ENCODE peak calls at places on chromosomes 4 and X, in six cellular contexts. M is HCT116, W is HepG2, T is GM12878, L is K562, R is SK-N-SH. J is an unnamed sample.

GRCh38 chr4:83255584-83255983 is 29.0 kb downstream of the COQ2 start:
- DNase-seq in R (no peak), L (no peak), M (peak), W (no peak), T (no peak), J (no peak)

GRCh38 chr4:118325443-118325842 is 27.4 kb downstream of the PRSS12 start:
- DNase-seq in R (no peak), T (no peak), W (no peak), M (no peak), L (no peak), J (no peak)

GRCh38 chr4:25043548-25043947 is 12.8 kb upstream of the LGI2 start:
- DNase-seq in W (no peak), R (no peak), T (no peak), M (no peak), L (no peak), J (no peak)

GRCh38 chrX:55026840-55027239 is 3.9 kb downstream of the ALAS2 start:
- DNase-seq in R (no peak), W (no peak), M (no peak), T (no peak), L (no peak), J (no peak)

GRCh38 chr4:112357453-112357852 is 60.3 kb downstream of the ALPK1 start:
- DNase-seq in T (no peak), R (no peak), M (no peak), W (no peak), L (no peak), J (no peak)

GRCh38 chr4:8045909-8046308 is 106.2 kb upstream of the AFAP1 start:
- DNase-seq in M (no peak), T (no peak), R (no peak), L (no peak), W (no peak), J (no peak)

GRCh38 chr4:145954924-145955339 is 16.3 kb upstream of the ZNF827 start:
- DNase-seq in W (no peak), T (no peak), R (no peak), L (peak), M (peak), J (no peak)

GRCh38 chrX:75303795-75304194 is 29.9 kb downstream of the UPRT start:
- DNase-seq in L (no peak), W (no peak), R (no peak), M (no peak), T (no peak), J (no peak)

GRCh38 chr4:125316391-125316780 is 1.6 kb downstream of the FAT4 start:
- DNase-seq in L (no peak), T (no peak), M (no peak), R (peak), W (no peak), J (no peak)

GRCh38 chr4:115325836-115326235 is 212.4 kb upstream of the NDST4 start:
- DNase-seq in R (no peak), W (no peak), M (no peak), L (no peak), T (no peak), J (no peak)

GRCh38 chr4:103050736-103051436 is 25.7 kb downstream of the SLC9B2 start:
- DNase-seq in L (no peak), R (no peak), W (no peak), M (no peak), T (no peak), J (no peak)

GRCh38 chrX:13223868-13224555 is 95.8 kb downstream of the ATXN3L start:
- DNase-seq in R (no peak), W (peak), T (no peak), L (no peak), M (peak), J (peak)

GRCh38 chr4:93289241-93289640 is 539.3 kb upstream of the ATOH1 start:
- DNase-seq in T (no peak), M (no peak), W (no peak), R (peak), L (no peak), J (no peak)

GRCh38 chrX:104987063-104987462 is 233.4 kb downstream of the TEX13A start:
- DNase-seq in T (no peak), L (no peak), R (no peak), M (no peak), W (no peak), J (no peak)

GRCh38 chr4:116126794-116127193 is 958.6 kb downstream of the TRAM1L1 start:
- DNase-seq in M (no peak), R (no peak), W (no peak), T (no peak), L (no peak), J (no peak)

GRCh38 chr4:32417113-32417704 is 1697.0 kb downstream of the PCDH7 start:
- DNase-seq in L (no peak), R (no peak), W (no peak), M (no peak), T (no peak), J (no peak)

GRCh38 chr4:15234101-15234500 is 193.7 kb upstream of the C1QTNF7 start:
- DNase-seq in M (no peak), R (no peak), T (no peak), L (no peak), W (no peak), J (no peak)

GRCh38 chr4:85556293-85556692 is 81.3 kb downstream of the ARHGAP24 start:
- DNase-seq in W (no peak), T (peak), M (no peak), R (no peak), L (no peak), J (no peak)

GRCh38 chrX:118872102-118872566 is 48.5 kb downstream of the ZCCHC12 start:
- DNase-seq in T (no peak), R (no peak), W (no peak), L (no peak), M (no peak), J (peak)

DNA sequence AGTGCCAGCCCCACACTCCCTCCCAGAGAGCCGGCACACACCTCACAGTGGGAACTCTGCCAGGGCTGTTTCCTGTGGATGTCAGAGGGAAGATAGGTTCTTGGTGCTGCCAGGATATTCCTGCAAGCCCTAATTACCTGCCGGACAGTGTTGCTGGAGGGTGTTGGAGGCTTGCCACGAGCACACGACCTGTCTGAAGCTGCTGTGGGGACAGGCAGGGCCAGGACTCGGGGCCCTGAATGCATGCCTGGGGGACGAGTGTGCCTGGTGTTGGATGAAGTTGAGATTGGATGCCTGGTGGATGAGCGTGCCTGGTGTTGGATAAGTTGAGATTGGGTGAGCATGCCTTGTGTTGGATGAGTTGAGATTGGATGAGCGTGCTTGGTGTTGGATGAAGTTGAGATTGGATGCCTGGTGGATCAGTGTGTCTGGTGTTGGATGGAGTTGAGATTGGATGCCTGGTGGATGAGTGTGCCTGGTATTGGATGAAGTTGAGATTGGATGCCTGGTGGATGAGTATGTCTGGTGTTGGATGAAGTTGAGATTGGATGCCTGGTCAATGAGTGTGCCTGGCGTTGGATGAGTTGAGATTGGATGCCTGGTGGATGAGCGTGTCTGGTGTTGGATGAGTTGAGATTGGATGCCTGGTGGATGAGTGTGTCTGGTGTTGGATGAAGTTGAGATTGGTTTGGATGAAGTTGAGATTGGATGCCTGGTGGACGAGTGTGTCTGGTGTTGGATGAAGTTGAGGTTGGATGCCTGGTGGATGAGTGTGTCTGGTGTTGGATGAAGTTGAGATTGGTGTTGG is 23.2 kb upstream of the UVSSA start:
- DNase-seq in R (no peak), M (peak), L (no peak), W (no peak), T (no peak), J (no peak)
- TF ChIP-seq JUND in R (peak), M (peak), L (no peak), W (no peak), T (no peak), J (no peak)

DNA sequence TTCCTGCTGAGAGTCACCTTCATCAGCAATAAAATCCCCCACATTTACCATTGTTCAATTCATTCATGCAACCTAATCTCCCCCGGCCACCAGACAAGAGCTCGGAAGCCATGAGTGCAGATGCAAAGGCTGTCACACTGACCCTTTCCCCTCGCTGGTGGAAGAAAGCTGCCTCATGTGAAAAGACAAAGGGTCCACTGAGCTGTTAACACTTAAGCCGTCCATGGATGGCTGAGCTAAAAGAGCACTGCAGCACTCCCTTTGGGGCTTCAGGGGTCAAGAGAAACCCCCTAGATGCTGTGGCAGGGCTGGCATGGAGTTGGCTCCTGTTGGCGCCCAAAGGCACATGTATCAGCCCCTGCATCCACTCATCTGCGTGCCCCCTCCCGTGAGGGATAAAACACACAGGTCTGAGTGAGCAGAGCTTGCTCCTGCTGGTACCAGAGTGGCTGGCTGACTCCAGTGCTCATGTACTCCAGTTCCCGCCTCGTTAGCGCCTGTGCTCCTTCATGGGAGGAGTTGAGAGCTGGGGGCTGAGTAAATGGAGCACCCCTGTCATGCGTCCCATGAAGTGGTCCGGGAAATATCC is 216.5 kb downstream of the PDHA2 start:
- DNase-seq in T (no peak), R (no peak), W (no peak), L (no peak), M (no peak), J (no peak)
- TF ChIP-seq JUND in T (no peak), R (no peak), W (no peak), L (no peak), M (no peak), J (no peak)

GRCh38 chrX:40542208-40542607 is 38.6 kb upstream of the ATP6AP2 start:
- DNase-seq in R (no peak), T (no peak), L (no peak), W (no peak), M (no peak), J (no peak)
- TF ChIP-seq JUND in R (no peak), T (no peak), L (no peak), W (no peak), M (no peak), J (no peak)

GRCh38 chr4:99321241-99322191 is at the start of gene ADH1B:
- DNase-seq in R (no peak), W (no peak), L (no peak), T (no peak), M (no peak), J (no peak)
- TF ChIP-seq JUND in R (no peak), W (no peak), L (no peak), T (no peak), M (no peak), J (no peak)